ENCODE peak calls at places on chromosomes 7 and 10, in six cellular contexts. V, M, N, S, W and H are unnamed samples. For H3K9me3, the result is how much of the 10 kb centered on the place peaks cover.

GRCh38 chr7:88300401-88300800 is 6.3 kb downstream of the STEAP4 start:
- DNase-seq in M (no peak), W (peak), S (no peak), N (no peak), V (no peak), H (no peak)

GRCh38 chr7:158377800-158378623 is 209.6 kb downstream of the PTPRN2 start:
- DNase-seq in W (no peak), V (no peak), N (no peak), M (no peak), S (no peak), H (peak)

GRCh38 chr10:76643465-76643864 is 994.1 kb downstream of the KCNMA1 start:
- DNase-seq in N (no peak), S (no peak), W (no peak), M (no peak), V (no peak), H (no peak)

GRCh38 chr10:21329995-21330627 is 195.4 kb downstream of the SKIDA1 start:
- DNase-seq in N (no peak), S (peak), M (no peak), W (peak), V (peak), H (peak)

GRCh38 chr10:122021421-122021820 is 32.5 kb downstream of the TACC2 start:
- DNase-seq in S (no peak), W (no peak), N (no peak), M (no peak), V (no peak), H (peak)

GRCh38 chr10:4984971-4985594 is 18.6 kb downstream of the AKR1C2 start:
- DNase-seq in N (no peak), V (no peak), S (no peak), W (peak), M (no peak), H (no peak)

GRCh38 chr10:116665541-116666125 is 44.9 kb downstream of the PNLIPRP2 start:
- DNase-seq in S (no peak), W (peak), N (no peak), V (no peak), M (no peak), H (no peak)

GRCh38 chr10:80500572-80501380 is 36.9 kb upstream of the SH2D4B start:
- DNase-seq in V (no peak), N (no peak), W (no peak), S (no peak), M (no peak), H (no peak)

GRCh38 chr10:6811153-6811552 is 231.1 kb upstream of the PRKCQ start:
- DNase-seq in S (no peak), M (no peak), N (no peak), W (no peak), V (no peak), H (no peak)

GRCh38 chr10:34526186-34526585 is 288.9 kb downstream of the PARD3 start:
- DNase-seq in V (no peak), S (peak), W (peak), M (no peak), N (no peak), H (peak)

GRCh38 chr10:117373848-117374505 is 1.3 kb downstream of the PDZD8 start:
- DNase-seq in V (no peak), W (peak), N (peak), S (peak), M (no peak), H (peak)

GRCh38 chr10:125008689-125009579 is 67.0 kb downstream of the ZRANB1 start:
- DNase-seq in V (no peak), S (no peak), W (no peak), M (no peak), N (no peak), H (no peak)

GRCh38 chr7:82740246-82740848 is 296.8 kb upstream of the CACNA2D1 start:
- DNase-seq in W (peak), N (peak), M (no peak), S (peak), V (peak), H (peak)

GRCh38 chr7:155951554-155952158 is 139.4 kb upstream of the SHH start:
- DNase-seq in S (no peak), M (no peak), W (peak), V (peak), N (no peak), H (peak)

GRCh38 chr10:110209926-110210662 is 2.7 kb downstream of the MXI1 start:
- DNase-seq in W (peak), M (no peak), N (peak), S (peak), V (no peak), H (peak)

GRCh38 chr7:107201795-107202450 is 33.1 kb downstream of the HBP1 start:
- DNase-seq in N (peak), V (peak), W (peak), S (peak), M (no peak), H (peak)

GRCh38 chr7:132836746-132837145 is 245.1 kb downstream of the CHCHD3 start:
- DNase-seq in M (no peak), V (no peak), W (peak), N (no peak), S (no peak), H (peak)

GRCh38 chr10:70785190-70785589 is at the start of gene TBATA:
- DNase-seq in W (no peak), V (no peak), N (peak), M (no peak), S (no peak), H (no peak)

GRCh38 chr10:62813981-62814380 is 2.2 kb downstream of the EGR2 start:
- DNase-seq in S (no peak), W (no peak), V (no peak), N (no peak), M (no peak), H (no peak)

GRCh38 chr7:39754326-39755120 is 131.2 kb downstream of the RALA start:
- DNase-seq in S (peak), W (peak), V (no peak), N (no peak), M (no peak), H (no peak)

GRCh38 chr10:13684252-13684791 is 97.6 kb downstream of the PRPF18 start:
- DNase-seq in W (peak), S (peak), V (no peak), M (no peak), N (no peak), H (no peak)

GRCh38 chr7:8442814-8443304 is 9.4 kb downstream of the NXPH1 start:
- DNase-seq in M (no peak), S (peak), N (peak), W (peak), V (no peak), H (no peak)
- TF ChIP-seq EZH2 in M (no peak), S (no peak), N (no peak), W (no peak), V (no peak), H (no peak)

GRCh38 chr10:37754538-37755323 is 102.7 kb downstream of the ZNF248 start:
- DNase-seq in N (peak), M (no peak), V (peak), W (no peak), S (peak), H (peak)

GRCh38 chr10:37760817-37761216 is 96.6 kb downstream of the ZNF248 start:
- DNase-seq in S (no peak), N (no peak), W (no peak), M (no peak), V (no peak), H (peak)

GRCh38 chr10:37763132-37763531 is 94.3 kb downstream of the ZNF248 start:
- DNase-seq in W (no peak), M (no peak), V (no peak), S (no peak), N (peak), H (no peak)

GRCh38 chr10:37762287-37762686 is 95.1 kb downstream of the ZNF248 start:
- DNase-seq in N (no peak), W (no peak), S (no peak), V (no peak), M (no peak), H (no peak)

DNA sequence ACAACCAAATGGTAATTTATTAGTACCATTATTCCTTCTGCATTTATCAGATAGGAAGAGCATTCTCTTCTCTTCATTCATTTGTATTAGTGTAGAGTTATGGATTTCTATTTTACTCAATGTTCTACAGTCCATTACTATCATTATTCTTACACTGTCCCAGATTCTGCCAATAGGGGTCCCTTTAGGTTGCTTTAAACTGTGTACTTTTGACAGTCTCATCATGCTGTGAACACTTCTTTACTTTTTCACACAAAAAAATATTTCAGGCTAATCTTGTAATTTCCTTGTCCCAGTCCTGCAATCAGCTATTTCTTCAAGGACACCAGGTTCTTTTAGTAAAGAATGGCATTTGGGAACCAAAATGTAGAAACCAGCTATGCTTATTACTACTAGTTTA is 99.3 kb downstream of the ZNF248 start:
- DNase-seq in M (no peak), W (no peak), N (no peak), S (no peak), V (no peak), H (no peak)
- H3K9me3 ChIP-seq in M (under half), W (under half), N (under half), S (under half), V (under half), H (under half)

GRCh38 chr7:100366411-100367250 is 6.7 kb upstream of the PILRA start:
- DNase-seq in N (peak), M (no peak), W (no peak), S (no peak), V (no peak), H (no peak)
- H3K27ac ChIP-seq in N (no peak), M (no peak), W (no peak), S (no peak), V (no peak), H (no peak)

GRCh38 chr10:132788180-132788830 is 2.4 kb upstream of the NKX6-2 start:
- DNase-seq in N (no peak), V (no peak), M (no peak), S (no peak), W (peak), H (peak)

GRCh38 chr10:132787253-132788179 is 1.6 kb upstream of the NKX6-2 start:
- DNase-seq in N (no peak), M (no peak), V (no peak), W (no peak), S (peak), H (no peak)

GRCh38 chr10:132789659-132790148 is 3.8 kb upstream of the NKX6-2 start:
- DNase-seq in S (no peak), N (no peak), W (no peak), V (no peak), M (no peak), H (no peak)

GRCh38 chr10:132790470-132790869 is 4.5 kb upstream of the NKX6-2 start:
- DNase-seq in S (no peak), M (no peak), W (no peak), V (no peak), N (no peak), H (no peak)

DNA sequence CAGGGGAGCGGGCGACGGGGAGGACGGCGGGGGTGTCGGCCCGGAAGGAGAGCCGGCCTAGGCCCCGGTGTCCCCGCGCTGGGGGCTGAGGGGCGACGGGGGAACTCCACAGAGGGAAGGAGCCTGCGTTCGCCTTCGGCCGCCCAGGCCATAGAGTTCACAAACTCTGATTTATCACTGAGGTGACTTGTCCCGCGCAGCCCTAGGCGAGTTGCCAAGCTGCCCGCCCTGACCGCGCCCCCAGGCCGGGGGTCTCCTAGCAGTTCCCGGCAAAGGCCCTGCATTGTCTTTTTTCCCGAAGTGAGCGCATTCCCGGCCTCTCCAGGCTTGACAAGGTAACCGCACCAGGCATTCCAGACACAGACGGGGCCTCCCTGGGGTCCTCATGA is 2.9 kb upstream of the NKX6-2 start:
- DNase-seq in M (no peak), W (no peak), S (no peak), N (no peak), V (no peak), H (no peak)
- TF ChIP-seq EZH2 in M (peak), W (no peak), S (peak), N (no peak), V (no peak), H (no peak)

DNA sequence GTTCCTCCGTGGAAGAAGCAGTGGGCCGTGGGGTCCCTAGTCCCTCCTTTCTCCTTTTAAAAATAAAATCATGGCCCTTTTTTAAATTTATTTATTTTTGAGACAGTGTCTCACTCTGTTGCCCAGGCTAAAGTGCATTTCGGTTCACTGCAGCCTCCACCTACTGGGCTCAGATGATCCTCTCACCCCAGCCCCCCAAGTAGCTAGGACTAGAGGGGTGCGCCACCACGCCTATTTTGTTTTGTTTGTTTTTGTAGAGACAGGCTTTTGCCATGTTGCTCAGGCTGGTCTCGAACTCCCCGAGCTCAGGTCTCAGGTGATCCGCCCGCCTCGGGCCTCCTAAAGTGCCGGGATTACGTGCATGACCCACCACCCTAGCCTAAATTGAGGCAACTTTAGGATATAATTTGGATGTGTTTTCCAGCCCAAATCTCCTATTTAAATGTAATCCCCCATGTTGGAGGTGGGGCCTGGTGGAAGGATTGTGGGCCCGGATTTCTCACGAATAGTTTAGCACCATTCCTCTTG is 796 bp downstream of the ZNF736 start:
- DNase-seq in M (no peak), S (no peak), W (no peak), V (no peak), N (peak), H (no peak)
- H3K9me3 ChIP-seq in M (under half), S (under half), W (under half), V (under half), N (under half), H (under half)

GRCh38 chr7:50314778-50315177 is 10.3 kb downstream of the IKZF1 start:
- DNase-seq in W (no peak), S (no peak), V (no peak), N (no peak), M (no peak), H (no peak)
- H3K27ac ChIP-seq in W (no peak), S (no peak), V (no peak), N (peak), M (no peak), H (no peak)

GRCh38 chr7:49775949-49776443 is 2.6 kb downstream of the VWC2 start:
- DNase-seq in V (no peak), W (no peak), N (no peak), M (no peak), S (no peak), H (no peak)
- TF ChIP-seq EZH2 in V (no peak), W (no peak), N (no peak), M (no peak), S (no peak), H (no peak)

GRCh38 chr7:137262599-137262998 is 80.9 kb downstream of the PTN start:
- DNase-seq in V (no peak), S (no peak), N (no peak), M (no peak), W (no peak), H (no peak)
- H3K9me3 ChIP-seq in V (under half), S (under half), N (under half), M (under half), W (under half), H (under half)